ENCODE peak calls at places on chromosome 3, in six cellular contexts. O is SK-N-SH, V is thoracic aorta, T is breast epithelium, K is neuronal stem cell, U is testis. Z is an unnamed sample. For H3K4me1 and H3K27me3, the result is how much of the 10 kb centered on the place peaks cover.

GRCh38 chr3:186509423-186509822 is 34.8 kb downstream of the CRYGS start:
- DNase-seq in O (no peak), V (no peak), T (no peak), K (no peak), U (no peak), Z (no peak)

GRCh38 chr3:14536837-14537589 is 3.1 kb downstream of the GRIP2 start:
- DNase-seq in O (no peak), V (no peak), T (no peak), K (no peak), U (no peak), Z (no peak)

GRCh38 chr3:83048556-83048955 is 1287.1 kb upstream of the GBE1 start:
- DNase-seq in O (no peak), V (no peak), T (no peak), K (no peak), U (no peak), Z (no peak)

GRCh38 chr3:24149032-24149431 is 203.9 kb downstream of the NR1D2 start:
- DNase-seq in O (no peak), V (no peak), T (no peak), K (no peak), U (no peak), Z (no peak)

GRCh38 chr3:146650691-146651090 is 45.5 kb upstream of the PLSCR5 start:
- DNase-seq in O (no peak), V (no peak), T (no peak), K (no peak), U (no peak), Z (no peak)

GRCh38 chr3:79597719-79598118 is 170.1 kb downstream of the ROBO1 start:
- DNase-seq in O (no peak), V (no peak), T (no peak), K (no peak), U (no peak), Z (no peak)

GRCh38 chr3:172516318-172517214 is 6.7 kb downstream of the TNFSF10 start:
- DNase-seq in O (no peak), V (no peak), T (peak), K (no peak), U (peak), Z (no peak)

GRCh38 chr3:136366289-136366688 is 116.1 kb downstream of the PCCB start:
- DNase-seq in O (no peak), V (no peak), T (no peak), K (no peak), U (no peak), Z (no peak)

GRCh38 chr3:79846148-79846933 is 78.5 kb upstream of the ROBO1 start:
- DNase-seq in O (no peak), V (no peak), T (no peak), K (no peak), U (peak), Z (no peak)

GRCh38 chr3:148211725-148212124 is 486.0 kb upstream of the AGTR1 start:
- DNase-seq in O (no peak), V (no peak), T (no peak), K (no peak), U (no peak), Z (no peak)

GRCh38 chr3:132543016-132543739 is 53.9 kb upstream of the ACKR4 start:
- DNase-seq in O (no peak), V (no peak), T (no peak), K (no peak), U (no peak), Z (no peak)

GRCh38 chr3:10962481-10963036 is 30.0 kb upstream of the SLC6A1 start:
- DNase-seq in O (no peak), V (no peak), T (no peak), K (no peak), U (no peak), Z (no peak)

GRCh38 chr3:124767259-124767658 is 37.0 kb downstream of the UMPS start:
- DNase-seq in O (no peak), V (no peak), T (no peak), K (no peak), U (no peak), Z (no peak)

GRCh38 chr3:180707921-180708320 is 28.6 kb upstream of the CCDC39 start:
- DNase-seq in O (no peak), V (no peak), T (no peak), K (no peak), U (no peak), Z (no peak)

GRCh38 chr3:42660131-42660715 is 6.7 kb downstream of the ZBTB47 start:
- DNase-seq in O (no peak), V (no peak), T (no peak), K (no peak), U (no peak), Z (no peak)

GRCh38 chr3:5186854-5187151 is 704 bp upstream of the EDEM1 start:
- DNase-seq in O (peak), V (no peak), T (no peak), K (no peak), U (peak), Z (no peak)

GRCh38 chr3:194031867-194032635 is 103.9 kb upstream of the HES1 start:
- DNase-seq in O (no peak), V (no peak), T (no peak), K (no peak), U (no peak), Z (no peak)

GRCh38 chr3:107487490-107487889 is 35.3 kb upstream of the BBX start:
- DNase-seq in O (no peak), V (no peak), T (no peak), K (no peak), U (no peak), Z (no peak)

GRCh38 chr3:123002100-123002748 is 25.3 kb downstream of the SEMA5B start:
- DNase-seq in O (no peak), V (no peak), T (no peak), K (no peak), U (no peak), Z (no peak)

GRCh38 chr3:3666664-3667063 is 132.6 kb upstream of the LRRN1 start:
- DNase-seq in O (no peak), V (no peak), T (no peak), K (no peak), U (no peak), Z (no peak)

GRCh38 chr3:65963787-65964707 is 74.7 kb downstream of the MAGI1 start:
- DNase-seq in O (no peak), V (no peak), T (no peak), K (no peak), U (no peak), Z (no peak)

GRCh38 chr3:47295322-47295721 is 12.6 kb downstream of the KLHL18 start:
- DNase-seq in O (no peak), V (no peak), T (no peak), K (no peak), U (no peak), Z (no peak)
- H3K4me1 ChIP-seq in O (under half), V (under half), T (under half), K (under half), U (under half), Z (under half)

GRCh38 chr3:100263583-100263982 is 2.8 kb downstream of the TBC1D23 start:
- DNase-seq in O (no peak), V (no peak), T (no peak), K (no peak), U (no peak), Z (no peak)
- H3K4me3 ChIP-seq in O (no peak), V (no peak), T (no peak), K (no peak), U (no peak), Z (no peak)

GRCh38 chr3:134516905-134517304 is 31.0 kb downstream of the CEP63 start:
- DNase-seq in O (no peak), V (no peak), T (no peak), K (no peak), U (no peak), Z (no peak)
- H3K27me3 ChIP-seq in O (under half), V (under half), T (under half), K (under half), U (under half), Z (under half)

GRCh38 chr3:51394541-51394940 is 3.5 kb downstream of the RBM15B start:
- DNase-seq in O (no peak), V (no peak), T (no peak), K (no peak), U (no peak), Z (no peak)
- H3K4me1 ChIP-seq in O (under half), V (under half), T (under half), K (under half), U (under half), Z (under half)

GRCh38 chr3:49029563-49029884 is 326 bp upstream of the IMPDH2 start:
- DNase-seq in O (no peak), V (no peak), T (no peak), K (no peak), U (no peak), Z (no peak)
- H3K4me3 ChIP-seq in O (peak), V (peak), T (peak), K (no peak), U (peak), Z (no peak)

GRCh38 chr3:120449701-120450216 is 1.0 kb downstream of the FSTL1 start:
- DNase-seq in O (peak), V (no peak), T (no peak), K (no peak), U (no peak), Z (no peak)
- H3K27me3 ChIP-seq in O (under half), V (under half), T (under half), K (under half), U (under half), Z (under half)

DNA sequence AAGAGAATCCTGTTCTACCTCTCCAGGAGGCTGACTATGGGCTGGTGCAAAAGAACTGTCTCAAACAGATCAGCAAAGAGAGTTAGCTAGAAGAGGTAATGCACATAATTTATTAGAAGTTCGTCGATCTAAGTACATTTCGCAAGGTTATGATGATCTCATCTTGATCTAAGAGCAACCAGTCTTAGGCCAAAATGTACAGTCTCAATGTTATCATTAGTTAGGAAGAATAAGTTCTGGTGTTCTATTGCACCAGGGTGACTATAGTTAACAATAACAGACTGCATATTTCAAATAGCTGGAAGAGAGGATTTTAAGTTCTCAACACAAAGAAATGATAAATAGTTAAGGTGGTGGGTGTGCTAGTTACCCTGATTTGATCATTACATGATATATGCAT is 193.2 kb downstream of the SHOX2 start:
- DNase-seq in O (no peak), V (no peak), T (no peak), K (no peak), U (no peak), Z (no peak)
- H3K4me1 ChIP-seq in O (under half), V (under half), T (under half), K (under half), U (under half), Z (under half)

DNA sequence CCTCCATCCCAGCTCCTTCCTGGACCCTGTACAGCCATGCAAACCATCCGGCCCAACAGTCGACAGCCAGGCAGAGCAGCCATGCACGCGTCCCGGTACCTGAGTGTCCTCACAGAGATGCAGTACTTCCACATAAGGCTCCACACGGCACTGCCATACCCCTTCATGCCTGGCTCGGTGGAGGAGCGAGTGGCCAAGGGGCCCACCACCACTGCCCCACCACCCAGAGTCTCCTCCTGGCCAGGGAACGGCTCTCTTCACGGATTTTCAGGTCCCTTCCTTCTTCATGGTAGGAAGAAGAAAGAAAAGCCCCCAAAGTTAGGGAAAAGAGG is 51.3 kb downstream of the IQSEC1 start:
- DNase-seq in O (no peak), V (no peak), T (no peak), K (no peak), U (no peak), Z (no peak)
- H3K4me3 ChIP-seq in O (peak), V (peak), T (peak), K (no peak), U (no peak), Z (peak)